ENCODE peak calls at places on chromosomes 2 and 18, in six cellular contexts. K, U, Z, R, B and F are unnamed samples.

GRCh38 chr2:149278146-149278878 is 52.1 kb upstream of the LYPD6 start:
- DNase-seq in K (no peak), U (no peak), Z (no peak), R (no peak), B (no peak), F (no peak)

GRCh38 chr2:120673571-120674061 is 62.1 kb upstream of the GLI2 start:
- DNase-seq in K (no peak), U (no peak), Z (no peak), R (no peak), B (no peak), F (no peak)

GRCh38 chr2:174217883-174218282 is 30.4 kb downstream of the OLA1 start:
- DNase-seq in K (no peak), U (no peak), Z (no peak), R (no peak), B (no peak), F (no peak)

GRCh38 chr2:217283505-217283904 is 423.6 kb upstream of the TNP1 start:
- DNase-seq in K (no peak), U (no peak), Z (no peak), R (no peak), B (no peak), F (no peak)

GRCh38 chr2:123777116-123777515 is 248.0 kb upstream of the CNTNAP5 start:
- DNase-seq in K (no peak), U (no peak), Z (no peak), R (no peak), B (no peak), F (no peak)

GRCh38 chr2:11647834-11648600 is 22.0 kb downstream of the NTSR2 start:
- DNase-seq in K (no peak), U (no peak), Z (no peak), R (no peak), B (no peak), F (no peak)

GRCh38 chr2:241003369-241003768 is 5.0 kb downstream of the SNED1 start:
- DNase-seq in K (no peak), U (no peak), Z (no peak), R (no peak), B (no peak), F (no peak)

GRCh38 chr2:179455824-179456223 is 191.2 kb upstream of the SESTD1 start:
- DNase-seq in K (no peak), U (no peak), Z (no peak), R (no peak), B (no peak), F (no peak)

GRCh38 chr2:224584111-224584764 is 925 bp downstream of the CUL3 start:
- DNase-seq in K (no peak), U (peak; percentile 17), Z (peak; percentile 58), R (peak; percentile 37), B (peak; percentile 29), F (no peak)

GRCh38 chr2:232229296-232229916 is 149.1 kb upstream of the ALPP start:
- DNase-seq in K (peak; percentile 47), U (no peak), Z (no peak), R (peak; percentile 51), B (no peak), F (no peak)

GRCh38 chr18:58045265-58046086 is 1.4 kb downstream of the NEDD4L start:
- DNase-seq in K (no peak), U (peak; percentile 41), Z (peak; percentile 75), R (peak; percentile 48), B (peak; percentile 84), F (no peak)

GRCh38 chr18:59008302-59008974 is 131.2 kb upstream of the SEC11C start:
- DNase-seq in K (peak; percentile 51), U (no peak), Z (no peak), R (no peak), B (no peak), F (no peak)

GRCh38 chr2:215434447-215435260 is 1.2 kb downstream of the FN1 start:
- DNase-seq in K (no peak), U (no peak), Z (no peak), R (no peak), B (no peak), F (no peak)

GRCh38 chr2:20667531-20668401 is 822 bp downstream of the GDF7 start:
- DNase-seq in K (no peak), U (no peak), Z (peak; percentile 20), R (no peak), B (no peak), F (no peak)

GRCh38 chr2:212752730-212753351 is 214.2 kb upstream of the ERBB4 start:
- DNase-seq in K (no peak), U (no peak), Z (no peak), R (no peak), B (no peak), F (no peak)

GRCh38 chr2:18901255-18901654 is 311.9 kb upstream of the NT5C1B start:
- DNase-seq in K (no peak), U (no peak), Z (peak; percentile 18), R (no peak), B (no peak), F (no peak)

GRCh38 chr2:17835511-17835910 is 19.3 kb downstream of the MSGN1 start:
- DNase-seq in K (no peak), U (no peak), Z (no peak), R (no peak), B (no peak), F (no peak)

GRCh38 chr2:75606851-75607798 is 39.5 kb upstream of the MRPL19 start:
- DNase-seq in K (peak; percentile 89), U (no peak), Z (no peak), R (no peak), B (no peak), F (no peak)

GRCh38 chr2:109247812-109248211 is 118.8 kb downstream of the SH3RF3 start:
- DNase-seq in K (no peak), U (no peak), Z (peak; percentile 75), R (no peak), B (no peak), F (no peak)

GRCh38 chr18:55251186-55251995 is 292.1 kb upstream of the CCDC68 start:
- DNase-seq in K (no peak), U (no peak), Z (no peak), R (peak; percentile 68), B (no peak), F (no peak)

GRCh38 chr2:103289101-103289725 is 527.4 kb downstream of the TMEM182 start:
- DNase-seq in K (no peak), U (no peak), Z (no peak), R (no peak), B (no peak), F (no peak)

GRCh38 chr2:113198048-113198789 is 24.4 kb downstream of the PSD4 start:
- DNase-seq in K (no peak), U (no peak), Z (no peak), R (no peak), B (no peak), F (no peak)
- H3K4me3 ChIP-seq in K (peak overlapping the region; percentile 58), U (peak overlapping the region; percentile 72), Z (peak overlapping the region; percentile 68), R (no peak overlapping the region), B (peak overlapping the region; percentile 47), F (no peak overlapping the region)

GRCh38 chr2:38147333-38148121 is 71.6 kb upstream of the CYP1B1 start:
- DNase-seq in K (no peak), U (no peak), Z (no peak), R (no peak), B (no peak), F (no peak)

GRCh38 chr2:38148501-38148900 is 72.5 kb upstream of the CYP1B1 start:
- DNase-seq in K (peak; percentile 48), U (no peak), Z (peak; percentile 57), R (no peak), B (peak; percentile 70), F (no peak)

GRCh38 chr2:38146917-38147307 is 71.0 kb upstream of the CYP1B1 start:
- DNase-seq in K (peak; percentile 96), U (no peak), Z (peak; percentile 82), R (peak; percentile 85), B (peak; percentile 16), F (no peak)

GRCh38 chr2:38145226-38145625 is 69.3 kb upstream of the CYP1B1 start:
- DNase-seq in K (no peak), U (no peak), Z (no peak), R (no peak), B (no peak), F (no peak)

GRCh38 chr2:38146302-38146916 is 70.5 kb upstream of the CYP1B1 start:
- DNase-seq in K (peak; percentile 70), U (no peak), Z (peak; percentile 48), R (peak; percentile 80), B (peak; percentile 15), F (no peak)
- H3K4me3 ChIP-seq in K (no peak overlapping the region), U (no peak overlapping the region), Z (no peak overlapping the region), R (peak overlapping the region; percentile 14), B (no peak overlapping the region), F (no peak overlapping the region)

GRCh38 chr18:76266226-76266991 is 228.6 kb downstream of the ZNF516 start:
- DNase-seq in K (no peak), U (no peak), Z (no peak), R (no peak), B (no peak), F (no peak)

GRCh38 chr18:76264073-76264472 is 231.0 kb downstream of the ZNF516 start:
- DNase-seq in K (no peak), U (no peak), Z (no peak), R (no peak), B (no peak), F (no peak)

GRCh38 chr18:76264851-76265250 is 230.2 kb downstream of the ZNF516 start:
- DNase-seq in K (no peak), U (no peak), Z (no peak), R (no peak), B (no peak), F (no peak)

GRCh38 chr18:76262956-76263955 is 231.8 kb downstream of the ZNF516 start:
- DNase-seq in K (no peak), U (no peak), Z (no peak), R (no peak), B (no peak), F (no peak)

DNA sequence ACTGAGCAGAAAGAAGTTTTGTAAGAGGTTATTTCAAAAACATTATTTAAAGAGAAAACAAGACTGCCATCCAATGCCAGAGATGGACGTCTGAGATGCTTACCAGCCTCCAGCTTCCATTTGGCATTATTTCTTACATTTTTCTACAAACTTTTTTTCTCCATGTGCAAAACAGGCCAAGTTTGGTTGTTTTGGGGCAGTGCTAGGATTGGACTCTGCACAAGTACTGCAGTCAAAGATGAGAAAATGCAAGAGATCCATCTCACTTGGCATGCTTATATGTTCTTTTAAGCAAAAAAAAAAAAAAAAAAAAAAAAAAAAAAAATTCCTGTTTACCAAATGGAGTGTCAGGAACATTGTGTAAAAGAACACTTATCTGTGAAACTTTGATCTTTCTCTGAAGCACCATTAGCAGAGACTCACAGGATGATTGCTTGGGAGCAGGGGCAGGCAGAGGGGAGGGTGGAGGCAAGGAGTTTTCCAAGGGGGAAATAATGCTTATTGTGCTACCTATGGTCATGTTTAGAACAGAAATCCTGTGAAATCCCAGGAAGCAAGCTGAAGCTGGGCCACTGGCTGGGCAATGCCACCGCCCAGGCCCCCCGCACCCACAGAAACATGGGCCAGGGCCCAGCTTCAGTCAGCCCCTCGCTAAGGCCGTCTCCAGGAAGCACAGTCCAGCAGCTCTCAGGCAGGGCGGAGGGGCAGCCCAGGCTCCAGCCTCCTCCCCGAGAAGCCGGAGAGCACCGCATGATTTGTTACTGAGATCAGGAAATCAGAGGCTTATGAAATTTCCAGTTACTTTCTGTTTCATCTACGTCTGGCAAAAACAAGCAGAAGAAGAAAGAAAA is 229.4 kb downstream of the ZNF516 start:
- DNase-seq in K (no peak), U (no peak), Z (peak; percentile 35), R (no peak), B (no peak), F (no peak)
- H3K4me3 ChIP-seq in K (no peak overlapping the region), U (no peak overlapping the region), Z (peak overlapping the region; percentile 8), R (no peak overlapping the region), B (no peak overlapping the region), F (no peak overlapping the region)

DNA sequence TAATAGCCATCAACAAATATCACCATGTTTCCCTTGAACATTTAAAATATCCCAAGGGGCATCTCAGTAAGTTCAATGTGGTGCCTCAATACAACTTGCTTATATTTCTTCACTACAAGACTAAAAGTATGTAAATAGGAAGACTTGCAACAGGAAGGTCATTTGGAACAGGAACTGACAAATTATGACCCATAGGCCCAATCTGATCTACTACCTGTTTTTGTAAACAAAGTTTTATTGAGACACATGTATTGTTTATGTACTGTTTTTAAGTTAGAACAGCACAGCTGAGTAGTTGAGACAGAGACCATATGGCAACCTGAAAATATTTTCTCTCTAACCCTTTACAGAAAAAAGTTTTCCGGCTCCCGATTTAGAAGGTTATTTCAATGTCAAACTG is 154.8 kb upstream of the TFPI start:
- DNase-seq in K (no peak), U (no peak), Z (no peak), R (no peak), B (no peak), F (no peak)
- H3K4me3 ChIP-seq in K (no peak overlapping the region), U (no peak overlapping the region), Z (no peak overlapping the region), R (no peak overlapping the region), B (no peak overlapping the region), F (no peak overlapping the region)